ENCODE peak calls at places on chromosomes 5 and 9, in seven cellular contexts. G is NCI-H1092 treated with DMSO at 0.1 percent for 48 hours; H is smooth muscle cell of the brain vasculature; V is HFFc6; Q is amygdala; J is activated CD4-positive, alpha-beta T cell treated with anti-CD3 and anti-CD28 coated beads, Interleukin-2, amount 10 ng/mL, durations not matched to agents 24 days and 14 days; U is H7. Y is an unnamed sample.

GRCh38 chr5:67105270-67105669 is 91.3 kb downstream of the CD180 start:
- DNase-seq in G (no peak), H (no peak), V (no peak), Q (no peak), J (peak; percentile 29), U (no peak), Y (no peak)

GRCh38 chr9:12794024-12794799 is 19.4 kb downstream of the LURAP1L start:
- DNase-seq in G (peak; percentile 43), H (no peak), V (no peak), Q (no peak), J (no peak), U (no peak), Y (peak; percentile 33)

GRCh38 chr5:145855842-145856267 is 17.0 kb downstream of the GRXCR2 start:
- DNase-seq in G (no peak), H (no peak), V (no peak), Q (no peak), J (no peak), U (no peak), Y (no peak)

GRCh38 chr5:163252951-163253350 is 184.4 kb upstream of the CCNG1 start:
- DNase-seq in G (no peak), H (no peak), V (no peak), Q (no peak), J (no peak), U (no peak), Y (no peak)

GRCh38 chr5:68033961-68034581 is 181.5 kb upstream of the PIK3R1 start:
- DNase-seq in G (no peak), H (peak; percentile 10), V (peak; percentile 59), Q (no peak), J (no peak), U (no peak), Y (no peak)

GRCh38 chr5:59130441-59130840 is 547.6 kb downstream of the RAB3C start:
- DNase-seq in G (no peak), H (no peak), V (no peak), Q (no peak), J (no peak), U (no peak), Y (no peak)

GRCh38 chr5:53170748-53171349 is 61.3 kb upstream of the MOCS2 start:
- DNase-seq in G (no peak), H (no peak), V (peak; percentile 12), Q (no peak), J (no peak), U (peak; percentile 22), Y (no peak)

GRCh38 chr5:78591227-78591626 is 57.3 kb downstream of the LHFPL2 start:
- DNase-seq in G (no peak), H (no peak), V (peak; percentile 93), Q (no peak), J (no peak), U (no peak), Y (peak; percentile 82)

GRCh38 chr5:132479812-132480441 is 10.6 kb downstream of the IRF1 start:
- DNase-seq in G (no peak), H (no peak), V (no peak), Q (no peak), J (peak; percentile 76), U (no peak), Y (no peak)

GRCh38 chr5:310941-311434 is 10.5 kb upstream of the AHRR start:
- DNase-seq in G (no peak), H (no peak), V (no peak), Q (no peak), J (no peak), U (peak; percentile 37), Y (no peak)

GRCh38 chr9:5869315-5870019 is 21.2 kb upstream of the MLANA start:
- DNase-seq in G (no peak), H (no peak), V (no peak), Q (no peak), J (peak; percentile 69), U (peak; percentile 73), Y (no peak)

GRCh38 chr9:69951411-69951810 is 92.2 kb upstream of the MAMDC2 start:
- DNase-seq in G (no peak), H (no peak), V (peak; percentile 61), Q (no peak), J (no peak), U (no peak), Y (no peak)

GRCh38 chr5:38925154-38925925 is 79.5 kb downstream of the OSMR start:
- DNase-seq in G (no peak), H (no peak), V (peak; percentile 68), Q (no peak), J (no peak), U (no peak), Y (peak; percentile 30)

GRCh38 chr9:127311239-127311741 is 46.7 kb downstream of the GARNL3 start:
- DNase-seq in G (peak; percentile 39), H (peak; percentile 10), V (peak; percentile 55), Q (no peak), J (peak; percentile 80), U (peak; percentile 70), Y (no peak)

GRCh38 chr5:140882591-140882899 is 621 bp downstream of the PCDHA13 start:
- DNase-seq in G (no peak), H (no peak), V (no peak), Q (no peak), J (no peak), U (peak; percentile 83), Y (no peak)